ENCODE peak calls at places on chromosomes 12 and 14, in four cellular contexts. One of them, this sample, is unnamed.

GRCh38 chr12:55036326-55036725 is 16.6 kb downstream of the NEUROD4 start:
- DNase-seq in nephron progenitor cell: no peak
- DNase-seq in endothelial cell: no peak
- DNase-seq in heart right ventricle: no peak
- DNase-seq in this sample: no peak

GRCh38 chr12:68358532-68359485 is 26.6 kb upstream of the MDM1 start:
- DNase-seq in nephron progenitor cell: peak
- DNase-seq in endothelial cell: peak
- DNase-seq in heart right ventricle: peak
- DNase-seq in this sample: peak

GRCh38 chr14:56422703-56423213 is 156.8 kb upstream of the TMEM260 start:
- DNase-seq in nephron progenitor cell: peak
- DNase-seq in endothelial cell: peak
- DNase-seq in heart right ventricle: peak
- DNase-seq in this sample: peak

GRCh38 chr12:100199023-100199346 is 1.6 kb upstream of the ACTR6 start:
- DNase-seq in nephron progenitor cell: no peak
- DNase-seq in endothelial cell: no peak
- DNase-seq in heart right ventricle: no peak
- DNase-seq in this sample: no peak

GRCh38 chr14:68157971-68158371 is 338.4 kb downstream of the RAD51B start:
- DNase-seq in nephron progenitor cell: no peak
- DNase-seq in endothelial cell: no peak
- DNase-seq in heart right ventricle: no peak
- DNase-seq in this sample: no peak

GRCh38 chr14:97298331-97298730 is 501.1 kb downstream of the VRK1 start:
- DNase-seq in nephron progenitor cell: peak
- DNase-seq in endothelial cell: peak
- DNase-seq in heart right ventricle: no peak
- DNase-seq in this sample: no peak

GRCh38 chr12:75878382-75878720 is 153.2 kb downstream of the PHLDA1 start:
- DNase-seq in nephron progenitor cell: no peak
- DNase-seq in endothelial cell: no peak
- DNase-seq in heart right ventricle: no peak
- DNase-seq in this sample: peak

GRCh38 chr14:32984531-32984930 is 45.9 kb downstream of the NPAS3 start:
- DNase-seq in nephron progenitor cell: no peak
- DNase-seq in endothelial cell: no peak
- DNase-seq in heart right ventricle: no peak
- DNase-seq in this sample: no peak

GRCh38 chr12:50642035-50642451 is 121.9 kb upstream of the ATF1 start:
- DNase-seq in nephron progenitor cell: no peak
- DNase-seq in endothelial cell: no peak
- DNase-seq in heart right ventricle: no peak
- DNase-seq in this sample: no peak

GRCh38 chr12:93005928-93006654 is 77.0 kb upstream of the EEA1 start:
- DNase-seq in nephron progenitor cell: no peak
- DNase-seq in endothelial cell: no peak
- DNase-seq in heart right ventricle: no peak
- DNase-seq in this sample: no peak

GRCh38 chr12:46402451-46402850 is 29.9 kb upstream of the SLC38A2 start:
- DNase-seq in nephron progenitor cell: no peak
- DNase-seq in endothelial cell: no peak
- DNase-seq in heart right ventricle: no peak
- DNase-seq in this sample: peak

GRCh38 chr14:105430042-105430441 is 10.4 kb downstream of the MTA1 start:
- DNase-seq in nephron progenitor cell: no peak
- DNase-seq in endothelial cell: no peak
- DNase-seq in heart right ventricle: no peak
- DNase-seq in this sample: no peak

GRCh38 chr12:78128236-78128635 is 297.5 kb downstream of the NAV3 start:
- DNase-seq in nephron progenitor cell: no peak
- DNase-seq in endothelial cell: no peak
- DNase-seq in heart right ventricle: no peak
- DNase-seq in this sample: no peak

GRCh38 chr12:104605685-104606084 is 148.9 kb downstream of the CHST11 start:
- DNase-seq in nephron progenitor cell: no peak
- DNase-seq in endothelial cell: no peak
- DNase-seq in heart right ventricle: peak
- DNase-seq in this sample: no peak

GRCh38 chr12:121524196-121524930 is 56.5 kb downstream of the KDM2B start:
- DNase-seq in nephron progenitor cell: no peak
- DNase-seq in endothelial cell: no peak
- DNase-seq in heart right ventricle: no peak
- DNase-seq in this sample: no peak

GRCh38 chr12:57629897-57630471 is 3.0 kb downstream of the B4GALNT1 start:
- DNase-seq in nephron progenitor cell: no peak
- DNase-seq in endothelial cell: peak
- DNase-seq in heart right ventricle: no peak
- DNase-seq in this sample: no peak

GRCh38 chr12:97555547-97556200 is 93.1 kb downstream of the RMST start:
- DNase-seq in nephron progenitor cell: no peak
- DNase-seq in endothelial cell: no peak
- DNase-seq in heart right ventricle: no peak
- DNase-seq in this sample: no peak

GRCh38 chr12:57385586-57385985 is 45.3 kb downstream of the R3HDM2 start:
- DNase-seq in nephron progenitor cell: no peak
- DNase-seq in endothelial cell: no peak
- DNase-seq in heart right ventricle: no peak
- DNase-seq in this sample: no peak

GRCh38 chr14:29339491-29339890 is 572.9 kb downstream of the FOXG1 start:
- DNase-seq in nephron progenitor cell: no peak
- DNase-seq in endothelial cell: no peak
- DNase-seq in heart right ventricle: no peak
- DNase-seq in this sample: no peak

DNA sequence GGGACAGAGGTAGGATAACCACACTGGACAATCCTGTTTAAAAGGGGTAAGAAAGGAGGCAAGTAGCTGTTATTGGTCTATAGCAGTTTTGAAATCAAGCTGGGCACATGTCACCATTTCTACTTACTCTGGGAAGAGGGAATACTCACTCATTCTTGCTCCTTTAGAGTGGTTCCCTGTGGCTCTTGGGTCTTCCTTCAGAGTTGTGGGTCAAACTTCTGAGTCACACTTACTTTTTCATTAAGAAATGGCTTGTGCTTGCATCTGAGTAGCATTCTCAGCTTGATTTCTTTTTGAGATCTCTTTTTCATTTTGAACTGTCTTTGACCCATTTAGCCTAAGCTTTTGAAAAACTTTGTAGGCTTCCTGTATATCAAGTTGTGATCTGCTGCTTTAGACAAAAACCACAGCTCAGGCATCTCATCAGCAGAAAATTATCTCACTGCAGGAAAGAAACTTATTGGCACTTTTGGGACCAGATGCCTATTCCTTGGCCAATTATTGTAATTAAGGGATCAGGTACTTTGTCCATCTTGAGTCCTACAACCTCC is 122.2 kb downstream of the AEBP2 start:
- DNase-seq in nephron progenitor cell: no peak
- DNase-seq in endothelial cell: no peak
- DNase-seq in heart right ventricle: no peak
- DNase-seq in this sample: no peak
- TF ChIP-seq CTCF in nephron progenitor cell: no peak
- TF ChIP-seq CTCF in endothelial cell: no peak
- TF ChIP-seq CTCF in heart right ventricle: no peak
- TF ChIP-seq CTCF in this sample: no peak

DNA sequence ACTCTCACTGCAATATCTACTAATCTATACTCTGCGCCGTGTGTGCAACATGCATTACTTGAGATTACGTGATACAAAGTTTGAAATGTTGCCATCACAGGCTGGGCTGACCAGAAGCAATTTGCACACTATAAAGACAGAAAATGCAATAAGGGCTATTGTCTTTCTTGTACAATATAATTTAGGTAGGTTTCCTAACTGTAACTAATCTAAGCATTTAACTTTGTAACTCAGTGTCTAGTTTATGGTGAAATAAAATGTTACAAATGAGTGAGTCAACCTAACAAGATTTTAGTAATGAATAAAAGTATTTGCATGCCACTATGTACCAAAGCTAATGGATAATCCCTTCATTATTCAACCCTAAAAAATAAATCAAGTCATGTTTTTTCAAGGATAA is 57.8 kb downstream of the LRP6 start:
- DNase-seq in nephron progenitor cell: no peak
- DNase-seq in endothelial cell: no peak
- DNase-seq in heart right ventricle: no peak
- DNase-seq in this sample: peak
- TF ChIP-seq CTCF in nephron progenitor cell: no peak
- TF ChIP-seq CTCF in endothelial cell: no peak
- TF ChIP-seq CTCF in heart right ventricle: no peak
- TF ChIP-seq CTCF in this sample: no peak

GRCh38 chr14:65961004-65961403 is 525.2 kb upstream of the CCDC196 start:
- DNase-seq in nephron progenitor cell: peak
- DNase-seq in endothelial cell: peak
- DNase-seq in heart right ventricle: peak
- DNase-seq in this sample: no peak

GRCh38 chr14:65954915-65955314 is 531.3 kb upstream of the CCDC196 start:
- DNase-seq in nephron progenitor cell: no peak
- DNase-seq in endothelial cell: no peak
- DNase-seq in heart right ventricle: no peak
- DNase-seq in this sample: no peak

GRCh38 chr14:65957631-65958205 is 528.5 kb upstream of the CCDC196 start:
- DNase-seq in nephron progenitor cell: no peak
- DNase-seq in endothelial cell: peak
- DNase-seq in heart right ventricle: no peak
- DNase-seq in this sample: no peak

GRCh38 chr14:65959563-65960024 is 526.6 kb upstream of the CCDC196 start:
- DNase-seq in nephron progenitor cell: no peak
- DNase-seq in endothelial cell: no peak
- DNase-seq in heart right ventricle: no peak
- DNase-seq in this sample: no peak

GRCh38 chr14:65958664-65959562 is 527.3 kb upstream of the CCDC196 start:
- DNase-seq in nephron progenitor cell: no peak
- DNase-seq in endothelial cell: no peak
- DNase-seq in heart right ventricle: no peak
- DNase-seq in this sample: no peak
- TF ChIP-seq CTCF in nephron progenitor cell: peak
- TF ChIP-seq CTCF in endothelial cell: peak
- TF ChIP-seq CTCF in heart right ventricle: peak
- TF ChIP-seq CTCF in this sample: peak

GRCh38 chr14:99603965-99604765 is at the start of gene CCDC85C:
- DNase-seq in nephron progenitor cell: peak
- DNase-seq in endothelial cell: peak
- DNase-seq in heart right ventricle: peak
- DNase-seq in this sample: peak

GRCh38 chr14:99602054-99602787 is 1.8 kb downstream of the CCDC85C start:
- DNase-seq in nephron progenitor cell: peak
- DNase-seq in endothelial cell: no peak
- DNase-seq in heart right ventricle: peak
- DNase-seq in this sample: no peak

GRCh38 chr14:99602788-99603415 is 1.1 kb downstream of the CCDC85C start:
- DNase-seq in nephron progenitor cell: peak
- DNase-seq in endothelial cell: peak
- DNase-seq in heart right ventricle: no peak
- DNase-seq in this sample: no peak

GRCh38 chr14:99604766-99605298 is 825 bp upstream of the CCDC85C start:
- DNase-seq in nephron progenitor cell: peak
- DNase-seq in endothelial cell: peak
- DNase-seq in heart right ventricle: peak
- DNase-seq in this sample: no peak

DNA sequence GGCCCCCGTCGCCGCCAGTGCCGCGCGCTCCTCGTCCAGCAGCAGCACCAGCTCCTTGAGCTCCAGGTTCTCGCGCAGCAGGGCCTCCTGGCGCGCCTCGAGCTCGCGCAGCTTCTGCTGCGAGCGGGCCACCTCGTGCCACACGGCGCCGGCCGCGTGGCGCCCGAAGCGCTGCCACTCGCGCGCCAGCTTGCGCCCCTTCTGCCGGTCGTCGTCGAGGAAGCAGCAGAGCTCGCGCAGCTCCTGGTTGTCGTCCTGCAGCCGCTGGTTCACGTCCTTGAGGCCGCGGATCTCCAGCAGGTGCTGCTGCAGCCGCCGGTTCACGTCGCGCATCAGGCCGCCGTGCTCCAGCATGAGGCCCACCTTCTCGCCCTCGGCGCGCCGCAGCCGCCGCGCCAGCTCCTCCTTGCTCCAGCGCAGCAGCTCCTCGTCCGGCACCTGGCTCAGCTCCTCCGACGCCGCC is 505 bp downstream of the CCDC85C start:
- DNase-seq in nephron progenitor cell: peak
- DNase-seq in endothelial cell: peak
- DNase-seq in heart right ventricle: peak
- DNase-seq in this sample: no peak
- TF ChIP-seq CTCF in nephron progenitor cell: no peak
- TF ChIP-seq CTCF in endothelial cell: no peak
- TF ChIP-seq CTCF in heart right ventricle: peak
- TF ChIP-seq CTCF in this sample: no peak

DNA sequence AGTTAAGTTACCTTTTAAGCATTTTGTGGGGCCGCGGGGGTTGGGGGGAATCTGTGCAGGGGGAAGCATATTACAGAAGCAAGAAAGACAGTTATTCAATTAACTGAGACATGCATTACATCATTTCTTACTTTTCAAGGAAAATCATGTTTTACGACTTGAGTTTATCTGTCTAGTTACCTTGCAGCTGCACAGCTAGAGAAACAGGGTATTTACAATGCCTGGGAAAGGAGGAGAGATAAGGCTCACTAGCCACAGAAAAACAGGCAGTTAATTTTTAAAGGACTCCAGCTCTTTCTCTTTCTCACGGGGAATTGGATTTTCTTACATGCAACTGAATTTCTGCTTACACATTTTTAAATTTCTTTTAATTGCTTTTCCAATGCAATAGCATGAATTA is 22.2 kb downstream of the FCF1 start:
- DNase-seq in nephron progenitor cell: no peak
- DNase-seq in endothelial cell: no peak
- DNase-seq in heart right ventricle: no peak
- DNase-seq in this sample: no peak
- TF ChIP-seq CTCF in nephron progenitor cell: no peak
- TF ChIP-seq CTCF in endothelial cell: no peak
- TF ChIP-seq CTCF in heart right ventricle: no peak
- TF ChIP-seq CTCF in this sample: no peak

DNA sequence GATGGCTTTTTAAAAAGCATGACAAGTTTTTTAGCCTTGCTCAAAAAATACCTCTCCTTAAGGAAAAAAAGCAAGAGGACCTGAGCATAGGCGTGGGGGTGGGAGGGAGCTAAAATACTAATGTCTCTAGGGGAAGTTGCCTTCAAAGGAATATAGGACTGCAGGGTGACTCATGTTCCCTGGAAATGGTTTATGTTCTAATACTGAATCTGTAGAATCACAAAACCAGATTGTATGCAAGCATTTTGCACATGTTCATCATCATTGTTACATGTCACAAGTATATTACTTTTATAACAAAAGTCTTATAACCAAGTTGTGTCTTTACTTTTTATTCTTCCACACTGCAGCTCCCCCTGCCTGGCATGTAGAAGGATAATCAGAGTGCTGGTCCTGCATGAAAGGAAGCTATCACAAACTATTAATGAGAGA is 36.6 kb downstream of the GPR135 start:
- DNase-seq in nephron progenitor cell: no peak
- DNase-seq in endothelial cell: no peak
- DNase-seq in heart right ventricle: no peak
- DNase-seq in this sample: no peak
- TF ChIP-seq CTCF in nephron progenitor cell: no peak
- TF ChIP-seq CTCF in endothelial cell: no peak
- TF ChIP-seq CTCF in heart right ventricle: peak
- TF ChIP-seq CTCF in this sample: peak

GRCh38 chr12:47817272-47818006 is 2.3 kb downstream of the HDAC7 start:
- DNase-seq in nephron progenitor cell: no peak
- DNase-seq in endothelial cell: no peak
- DNase-seq in heart right ventricle: no peak
- DNase-seq in this sample: no peak
- TF ChIP-seq CTCF in nephron progenitor cell: no peak
- TF ChIP-seq CTCF in endothelial cell: no peak
- TF ChIP-seq CTCF in heart right ventricle: peak
- TF ChIP-seq CTCF in this sample: peak